ENCODE peak calls at places on chromosomes 2 and 18, in eight cellular contexts. E, L, P, O, H, J, G and B are unnamed samples.

GRCh38 chr2:174925046-174925784 is 80.0 kb downstream of the CHN1 start:
- DNase-seq in E (no peak), L (no peak), P (no peak), O (no peak), H (no peak), J (no peak), G (no peak), B (no peak)

GRCh38 chr2:10170256-10170655 is 47.7 kb downstream of the RRM2 start:
- DNase-seq in E (peak), L (peak), P (no peak), O (no peak), H (no peak), J (no peak), G (peak), B (no peak)

GRCh38 chr18:58552057-58552461 is 76.8 kb downstream of the ALPK2 start:
- DNase-seq in E (no peak), L (peak), P (no peak), O (peak), H (no peak), J (no peak), G (peak), B (no peak)

GRCh38 chr18:36212301-36212977 is 25.1 kb downstream of the MOCOS start:
- DNase-seq in E (peak), L (no peak), P (no peak), O (no peak), H (no peak), J (peak), G (no peak), B (no peak)

GRCh38 chr18:48037481-48038271 is 107.2 kb upstream of the SMAD2 start:
- DNase-seq in E (no peak), L (no peak), P (no peak), O (no peak), H (peak), J (no peak), G (peak), B (no peak)

GRCh38 chr2:149692837-149693518 is 105.4 kb upstream of the MMADHC start:
- DNase-seq in E (no peak), L (peak), P (no peak), O (no peak), H (no peak), J (no peak), G (peak), B (no peak)

GRCh38 chr2:220959391-220959802 is 612.7 kb downstream of the EPHA4 start:
- DNase-seq in E (no peak), L (no peak), P (no peak), O (no peak), H (no peak), J (no peak), G (no peak), B (no peak)

GRCh38 chr18:58954986-58955385 is 90.3 kb downstream of the ZNF532 start:
- DNase-seq in E (no peak), L (no peak), P (no peak), O (no peak), H (no peak), J (no peak), G (no peak), B (no peak)

GRCh38 chr2:134206573-134206972 is 47.3 kb upstream of the MGAT5 start:
- DNase-seq in E (peak), L (peak), P (no peak), O (no peak), H (no peak), J (no peak), G (no peak), B (no peak)